ENCODE peak calls at places on chromosomes 12 and 14, in four cellular contexts. J, H, B and Y are unnamed samples.

GRCh38 chr14:96497087-96497486 is 5.1 kb upstream of the PAPOLA start:
- DNase-seq in H (no peak), B (no peak), J (no peak), Y (no peak)

GRCh38 chr14:53044486-53044885 is 93.6 kb upstream of the FERMT2 start:
- DNase-seq in H (no peak), J (no peak), B (no peak), Y (no peak)

GRCh38 chr14:76924363-76925151 is 98.3 kb downstream of the LRRC74A start:
- DNase-seq in H (no peak), J (no peak), B (no peak), Y (no peak)

GRCh38 chr12:98645572-98646067 is 530 bp downstream of the APAF1 start:
- DNase-seq in J (peak), B (peak), H (no peak), Y (peak)

GRCh38 chr12:58712981-58713380 is 207.3 kb downstream of the LRIG3 start:
- DNase-seq in H (no peak), B (no peak), J (no peak), Y (no peak)

GRCh38 chr12:89450922-89451321 is 73.7 kb downstream of the GALNT4 start:
- DNase-seq in H (no peak), J (no peak), B (no peak), Y (no peak)

GRCh38 chr14:77660754-77661153 is 44.3 kb upstream of the SPTLC2 start:
- DNase-seq in B (no peak), J (no peak), H (no peak), Y (no peak)

GRCh38 chr14:104294628-104294982 is 156.2 kb downstream of the KIF26A start:
- DNase-seq in J (no peak), H (no peak), B (no peak), Y (no peak)

GRCh38 chr12:9646794-9647622 is 22.5 kb upstream of the CLEC2D start:
- DNase-seq in J (no peak), H (no peak), B (peak), Y (no peak)

GRCh38 chr14:22607291-22607690 is 9.2 kb downstream of the ABHD4 start:
- DNase-seq in H (no peak), B (no peak), J (no peak), Y (no peak)

GRCh38 chr12:115096673-115097349 is 412.8 kb upstream of the TBX3 start:
- DNase-seq in H (no peak), B (peak), J (no peak), Y (no peak)

GRCh38 chr14:31360919-31361662 is 59.3 kb downstream of the HEATR5A start:
- DNase-seq in H (no peak), J (no peak), B (no peak), Y (no peak)

GRCh38 chr12:65941388-65941787 is 117.1 kb downstream of the HMGA2 start:
- DNase-seq in H (no peak), B (no peak), J (no peak), Y (no peak)

GRCh38 chr12:132886529-132887477 is 602 bp downstream of the CHFR start:
- DNase-seq in J (no peak), B (peak), H (no peak), Y (no peak)

GRCh38 chr12:47079894-47080724 is at the start of gene AMIGO2:
- DNase-seq in B (peak), J (no peak), H (no peak), Y (no peak)

GRCh38 chr12:108129017-108129812 is at the start of gene WSCD2:
- DNase-seq in B (peak), H (no peak), J (peak), Y (peak)

GRCh38 chr12:81809829-81810595 is 50.9 kb upstream of the PPFIA2 start:
- DNase-seq in B (no peak), H (peak), J (no peak), Y (peak)

GRCh38 chr12:70730675-70731180 is 93.5 kb upstream of the PTPRB start:
- DNase-seq in J (no peak), H (no peak), B (no peak), Y (no peak)

GRCh38 chr14:83287300-83287699 is 1753.6 kb upstream of the SEL1L start:
- DNase-seq in B (no peak), J (no peak), H (no peak), Y (no peak)

GRCh38 chr12:19273482-19274330 is 144.2 kb downstream of the PLEKHA5 start:
- DNase-seq in B (peak), J (no peak), H (no peak), Y (peak)

GRCh38 chr12:100398307-100398706 is 41.4 kb downstream of the SLC17A8 start:
- DNase-seq in J (no peak), H (no peak), B (no peak), Y (no peak)

GRCh38 chr12:100399095-100399494 is 42.2 kb downstream of the SLC17A8 start:
- DNase-seq in H (no peak), B (no peak), J (no peak), Y (no peak)

GRCh38 chr12:100403446-100403845 is 46.6 kb downstream of the SLC17A8 start:
- DNase-seq in J (no peak), H (no peak), B (no peak), Y (no peak)

GRCh38 chr12:100404769-100405407 is 48.0 kb downstream of the SLC17A8 start:
- DNase-seq in J (peak), B (peak), H (peak), Y (peak)

DNA sequence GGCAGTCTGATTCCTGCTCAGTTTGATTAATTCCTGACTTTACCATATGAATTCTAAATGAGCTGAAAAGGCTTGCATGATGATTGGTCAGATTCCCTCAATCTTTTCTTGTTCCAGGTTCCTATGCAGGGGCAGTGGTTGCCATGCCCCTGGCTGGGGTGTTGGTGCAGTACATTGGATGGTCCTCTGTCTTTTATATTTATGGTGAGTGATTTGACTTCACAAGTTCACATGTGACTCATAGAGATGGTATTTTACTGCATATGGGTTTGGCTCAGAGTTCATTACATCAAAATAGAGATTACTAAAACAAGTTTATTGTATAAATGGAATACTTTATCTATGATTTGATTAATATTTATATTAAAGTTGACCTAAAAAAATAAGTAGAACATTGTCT is 44.8 kb downstream of the SLC17A8 start:
- DNase-seq in H (no peak), B (no peak), J (no peak), Y (no peak)
- TF ChIP-seq SPI1 in H (no peak), B (no peak), J (no peak), Y (no peak)

GRCh38 chr14:75615200-75615599 is 36.8 kb downstream of the FLVCR2 start:
- DNase-seq in H (no peak), B (no peak), J (peak), Y (peak)

GRCh38 chr14:75610839-75611238 is 32.4 kb downstream of the FLVCR2 start:
- DNase-seq in B (no peak), H (no peak), J (no peak), Y (no peak)

GRCh38 chr14:75609606-75610476 is 31.4 kb downstream of the FLVCR2 start:
- DNase-seq in J (no peak), B (no peak), H (no peak), Y (no peak)

GRCh38 chr14:75614179-75614578 is 35.8 kb downstream of the FLVCR2 start:
- DNase-seq in B (no peak), J (no peak), H (no peak), Y (no peak)

DNA sequence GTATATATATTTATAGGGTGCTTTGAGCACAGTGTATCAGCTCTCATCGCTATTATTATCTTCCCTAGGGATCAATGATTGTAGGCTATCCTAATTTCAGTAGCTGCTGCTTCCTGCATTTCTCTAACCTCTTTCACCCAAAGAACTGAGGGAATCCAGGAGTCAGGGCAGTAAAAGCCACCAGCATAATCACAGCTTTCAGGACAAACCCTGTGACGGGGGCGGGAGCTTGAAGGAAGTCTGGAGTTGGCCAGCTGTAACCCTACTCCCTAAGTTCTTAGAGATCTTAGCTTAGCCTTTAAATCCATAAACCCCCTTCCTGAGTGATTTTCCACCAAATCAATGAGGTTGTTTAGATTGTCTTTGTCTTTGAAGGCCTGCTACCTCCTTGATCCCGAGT is 33.7 kb downstream of the FLVCR2 start:
- DNase-seq in J (no peak), H (no peak), B (no peak), Y (no peak)
- TF ChIP-seq SPI1 in J (no peak), H (no peak), B (no peak), Y (no peak)

GRCh38 chr12:52528641-52529143 is 8.5 kb upstream of the KRT5 start:
- DNase-seq in B (no peak), J (no peak), H (no peak), Y (no peak)

GRCh38 chr12:52530905-52531304 is 10.7 kb upstream of the KRT5 start:
- DNase-seq in J (no peak), H (no peak), B (no peak), Y (no peak)

GRCh38 chr12:52529417-52529816 is 9.2 kb upstream of the KRT5 start:
- DNase-seq in H (no peak), J (no peak), B (no peak), Y (no peak)

GRCh38 chr12:52530366-52530765 is 10.2 kb upstream of the KRT5 start:
- DNase-seq in J (no peak), B (no peak), H (no peak), Y (no peak)

GRCh38 chr12:52529846-52530245 is 9.7 kb upstream of the KRT5 start:
- DNase-seq in H (no peak), J (no peak), B (no peak), Y (no peak)
- TF ChIP-seq SPI1 in H (no peak), J (no peak), B (no peak), Y (no peak)

GRCh38 chr14:73240816-73241480 is 3.6 kb downstream of the PAPLN start:
- DNase-seq in J (no peak), B (no peak), H (no peak), Y (no peak)
- TF ChIP-seq SPI1 in J (peak), B (no peak), H (peak), Y (peak)

GRCh38 chr12:94282675-94283074 is 134.3 kb downstream of the PLXNC1 start:
- DNase-seq in B (no peak), J (no peak), H (no peak), Y (no peak)
- TF ChIP-seq SPI1 in B (no peak), J (no peak), H (no peak), Y (no peak)

GRCh38 chr12:33180921-33181320 is 258.7 kb downstream of the SYT10 start:
- DNase-seq in J (no peak), H (no peak), B (no peak), Y (no peak)
- TF ChIP-seq SPI1 in J (no peak), H (no peak), B (no peak), Y (no peak)

DNA sequence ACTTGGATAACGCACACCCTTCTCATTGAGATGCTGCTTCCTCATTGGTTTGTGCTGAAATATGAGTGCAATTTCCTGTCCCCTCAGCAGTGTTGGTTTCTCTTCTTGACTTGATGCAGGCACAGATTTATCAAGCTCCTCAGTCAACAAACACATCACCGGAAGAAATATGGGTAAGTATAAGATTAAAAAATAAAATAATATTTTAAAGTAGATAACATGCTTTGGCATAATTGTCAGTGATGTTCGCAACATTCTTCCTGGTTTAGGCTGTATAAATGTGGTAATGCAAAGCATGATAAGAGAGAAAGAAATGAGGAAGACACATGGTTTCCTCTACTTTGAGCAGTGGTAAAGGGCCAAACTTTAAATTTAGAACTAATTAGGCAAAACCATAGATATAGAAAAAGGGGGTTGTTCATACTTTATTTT is at the start of gene GPR65:
- DNase-seq in J (no peak), H (peak), B (no peak), Y (no peak)
- TF ChIP-seq SPI1 in J (peak), H (no peak), B (no peak), Y (peak)

DNA sequence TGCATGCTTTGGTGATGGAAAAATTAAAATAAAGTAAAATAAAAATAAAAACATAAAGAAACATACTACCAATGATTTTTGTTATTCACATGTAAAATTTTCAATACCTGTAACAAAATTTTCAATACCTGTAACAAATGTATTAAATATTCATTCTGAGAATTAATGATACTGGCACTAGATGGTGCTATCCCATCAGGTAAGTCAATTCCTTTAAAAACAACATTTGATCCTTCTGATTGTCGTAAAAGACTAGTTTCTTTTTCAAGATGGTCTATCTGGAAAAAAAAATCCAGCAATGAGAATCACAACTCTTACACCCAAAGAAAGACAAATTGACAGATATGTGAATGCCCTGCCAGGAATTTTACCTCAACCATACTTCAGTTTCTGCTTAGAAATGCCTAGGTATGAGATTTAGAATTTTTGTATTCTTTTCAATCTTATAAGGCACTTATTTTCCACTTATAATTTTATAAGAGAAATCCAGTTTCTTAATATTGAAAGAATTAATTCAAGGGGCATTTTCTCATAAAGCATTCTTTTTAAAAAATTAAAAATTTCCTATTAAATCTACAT is 30.7 kb downstream of the CEP290 start:
- DNase-seq in J (no peak), H (peak), B (peak), Y (peak)
- TF ChIP-seq SPI1 in J (no peak), H (no peak), B (no peak), Y (no peak)

GRCh38 chr12:12975322-12976077 is 23.5 kb upstream of the GPRC5D start:
- DNase-seq in B (peak), J (no peak), H (no peak), Y (peak)

GRCh38 chr12:12976366-12976765 is 23.7 kb downstream of the HEBP1 start:
- DNase-seq in H (no peak), B (no peak), J (no peak), Y (no peak)

GRCh38 chr12:12973019-12973418 is 21.0 kb upstream of the GPRC5D start:
- DNase-seq in B (no peak), J (no peak), H (no peak), Y (no peak)

GRCh38 chr12:12977231-12977630 is 22.8 kb downstream of the HEBP1 start:
- DNase-seq in H (no peak), B (no peak), J (no peak), Y (no peak)

DNA sequence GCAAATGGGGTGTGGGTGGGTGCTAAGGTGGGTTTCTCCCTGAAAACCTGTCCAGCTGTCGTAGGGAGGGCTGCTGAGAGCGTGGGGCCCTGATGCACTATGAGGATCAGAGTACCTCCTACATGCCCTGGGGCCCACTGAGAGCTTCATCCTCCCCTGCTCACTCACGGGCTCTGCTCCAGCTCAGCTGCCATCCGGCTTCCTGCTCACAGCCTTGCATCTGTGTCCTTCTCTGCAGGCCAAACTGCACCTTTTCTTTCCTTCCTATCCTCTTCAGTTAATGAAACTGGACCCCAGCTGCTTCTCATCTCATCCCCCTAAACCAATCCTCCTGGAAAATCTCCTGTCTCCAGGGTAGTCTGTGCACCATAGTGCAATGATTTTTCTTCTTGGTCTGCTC is 22.2 kb upstream of the GPRC5D start:
- DNase-seq in J (no peak), B (no peak), H (no peak), Y (no peak)
- TF ChIP-seq SPI1 in J (no peak), B (no peak), H (no peak), Y (no peak)